ENCODE peak calls at places on chromosomes 16 and 17, in six cellular contexts. One of them, this sample, is unnamed.

GRCh38 chr17:2871720-2872119 is 75.5 kb downstream of the RAP1GAP2 start:
- DNase-seq in right lobe of liver: no peak
- DNase-seq in K562: no peak
- DNase-seq in thoracic aorta: no peak
- DNase-seq in ovary: no peak
- DNase-seq in colonic mucosa: no peak
- DNase-seq in this sample: no peak

GRCh38 chr16:46875243-46875642 is 8.9 kb upstream of the GPT2 start:
- DNase-seq in right lobe of liver: no peak
- DNase-seq in thoracic aorta: no peak
- DNase-seq in ovary: no peak
- DNase-seq in colonic mucosa: no peak
- DNase-seq in K562: no peak
- DNase-seq in this sample: no peak

GRCh38 chr17:37818689-37819088 is 73.8 kb upstream of the HNF1B start:
- DNase-seq in K562: no peak
- DNase-seq in thoracic aorta: no peak
- DNase-seq in ovary: no peak
- DNase-seq in right lobe of liver: peak; percentile 23
- DNase-seq in colonic mucosa: peak; percentile 51
- DNase-seq in this sample: no peak

GRCh38 chr16:67562526-67562917 is at the start of gene CTCF:
- DNase-seq in K562: peak; percentile 89
- DNase-seq in ovary: no peak
- DNase-seq in thoracic aorta: no peak
- DNase-seq in right lobe of liver: peak; percentile 92
- DNase-seq in colonic mucosa: peak; percentile 80
- DNase-seq in this sample: peak; percentile 90

GRCh38 chr16:83952940-83953795 is at the start of gene OSGIN1:
- DNase-seq in colonic mucosa: peak; percentile 97
- DNase-seq in ovary: peak; percentile 92
- DNase-seq in K562: peak; percentile 98
- DNase-seq in right lobe of liver: peak; percentile 94
- DNase-seq in thoracic aorta: peak; percentile 92
- DNase-seq in this sample: peak; percentile 77

GRCh38 chr16:68458551-68458950 is 10.2 kb upstream of the SMPD3 start:
- DNase-seq in thoracic aorta: no peak
- DNase-seq in colonic mucosa: no peak
- DNase-seq in K562: no peak
- DNase-seq in right lobe of liver: no peak
- DNase-seq in ovary: no peak
- DNase-seq in this sample: no peak

GRCh38 chr16:85132456-85133289 is 20.4 kb upstream of the CIBAR2 start:
- DNase-seq in ovary: no peak
- DNase-seq in right lobe of liver: no peak
- DNase-seq in K562: no peak
- DNase-seq in thoracic aorta: no peak
- DNase-seq in colonic mucosa: no peak
- DNase-seq in this sample: no peak

GRCh38 chr17:41067281-41067680 is 1.6 kb upstream of the KRTAP2-4 start:
- DNase-seq in K562: no peak
- DNase-seq in colonic mucosa: no peak
- DNase-seq in ovary: no peak
- DNase-seq in thoracic aorta: no peak
- DNase-seq in right lobe of liver: no peak
- DNase-seq in this sample: no peak

GRCh38 chr17:78774956-78775571 is 7.0 kb downstream of the CYTH1 start:
- DNase-seq in ovary: no peak
- DNase-seq in K562: no peak
- DNase-seq in colonic mucosa: no peak
- DNase-seq in thoracic aorta: no peak
- DNase-seq in right lobe of liver: no peak
- DNase-seq in this sample: no peak

GRCh38 chr17:71995570-71995969 is 125.2 kb upstream of the SOX9 start:
- DNase-seq in ovary: no peak
- DNase-seq in thoracic aorta: no peak
- DNase-seq in colonic mucosa: no peak
- DNase-seq in right lobe of liver: no peak
- DNase-seq in K562: no peak
- DNase-seq in this sample: no peak

GRCh38 chr16:69311533-69312388 is 611 bp downstream of the VPS4A start:
- DNase-seq in thoracic aorta: no peak
- DNase-seq in ovary: no peak
- DNase-seq in right lobe of liver: peak; percentile 58
- DNase-seq in K562: peak; percentile 54
- DNase-seq in colonic mucosa: peak; percentile 53
- DNase-seq in this sample: peak; percentile 50

GRCh38 chr17:10844667-10845387 is 6.9 kb upstream of the PIRT start:
- DNase-seq in thoracic aorta: peak; percentile 18
- DNase-seq in ovary: peak; percentile 78
- DNase-seq in right lobe of liver: peak; percentile 76
- DNase-seq in K562: peak; percentile 71
- DNase-seq in colonic mucosa: peak; percentile 90
- DNase-seq in this sample: peak; percentile 61

GRCh38 chr16:17467923-17468540 is 2.7 kb downstream of the XYLT1 start:
- DNase-seq in ovary: peak; percentile 68
- DNase-seq in right lobe of liver: peak; percentile 47
- DNase-seq in colonic mucosa: peak; percentile 85
- DNase-seq in K562: peak; percentile 32
- DNase-seq in thoracic aorta: no peak
- DNase-seq in this sample: peak; percentile 83

GRCh38 chr16:84266451-84266850 is 26.6 kb upstream of the KCNG4 start:
- DNase-seq in K562: peak; percentile 82
- DNase-seq in ovary: no peak
- DNase-seq in right lobe of liver: peak; percentile 46
- DNase-seq in thoracic aorta: no peak
- DNase-seq in colonic mucosa: peak; percentile 53
- DNase-seq in this sample: peak; percentile 88

GRCh38 chr16:84312783-84313382 is 18.2 kb downstream of the WFDC1 start:
- DNase-seq in right lobe of liver: no peak
- DNase-seq in ovary: no peak
- DNase-seq in thoracic aorta: no peak
- DNase-seq in colonic mucosa: peak; percentile 83
- DNase-seq in K562: no peak
- DNase-seq in this sample: no peak

GRCh38 chr17:67608691-67609090 is 109.0 kb upstream of the NOL11 start:
- DNase-seq in ovary: no peak
- DNase-seq in colonic mucosa: no peak
- DNase-seq in K562: no peak
- DNase-seq in right lobe of liver: no peak
- DNase-seq in thoracic aorta: no peak
- DNase-seq in this sample: no peak

GRCh38 chr17:2266045-2266864 is 37.3 kb downstream of the SMG6 start:
- DNase-seq in ovary: no peak
- DNase-seq in thoracic aorta: no peak
- DNase-seq in K562: no peak
- DNase-seq in right lobe of liver: no peak
- DNase-seq in colonic mucosa: peak; percentile 39
- DNase-seq in this sample: no peak

GRCh38 chr17:61475726-61476125 is 23.5 kb downstream of the TBX4 start:
- DNase-seq in right lobe of liver: no peak
- DNase-seq in thoracic aorta: no peak
- DNase-seq in K562: no peak
- DNase-seq in colonic mucosa: no peak
- DNase-seq in ovary: no peak
- DNase-seq in this sample: no peak

GRCh38 chr16:75011634-75012307 is 12.9 kb downstream of the ZNRF1 start:
- DNase-seq in right lobe of liver: no peak
- DNase-seq in ovary: no peak
- DNase-seq in thoracic aorta: peak; percentile 33
- DNase-seq in colonic mucosa: no peak
- DNase-seq in K562: peak; percentile 63
- DNase-seq in this sample: no peak

GRCh38 chr17:2400474-2400866 is 390 bp downstream of the MNT start:
- DNase-seq in K562: peak; percentile 70
- DNase-seq in colonic mucosa: peak; percentile 70
- DNase-seq in right lobe of liver: peak; percentile 75
- DNase-seq in thoracic aorta: no peak
- DNase-seq in ovary: peak; percentile 76
- DNase-seq in this sample: peak; percentile 44

GRCh38 chr17:50532452-50533024 is at the start of gene EPN3:
- DNase-seq in thoracic aorta: no peak
- DNase-seq in ovary: no peak
- DNase-seq in right lobe of liver: no peak
- DNase-seq in K562: no peak
- DNase-seq in colonic mucosa: peak; percentile 87
- DNase-seq in this sample: no peak

GRCh38 chr17:73481672-73482071 is 162.6 kb downstream of the SDK2 start:
- DNase-seq in right lobe of liver: no peak
- DNase-seq in colonic mucosa: no peak
- DNase-seq in thoracic aorta: no peak
- DNase-seq in ovary: no peak
- DNase-seq in K562: no peak
- DNase-seq in this sample: no peak
- H3K4me1 ChIP-seq in right lobe of liver: no peaks in the 10 kb centered on the region
- H3K4me1 ChIP-seq in colonic mucosa: no peaks in the 10 kb centered on the region
- H3K4me1 ChIP-seq in thoracic aorta: peaks cover 1% of the 10 kb centered on the region
- H3K4me1 ChIP-seq in ovary: peaks cover 1% of the 10 kb centered on the region
- H3K4me1 ChIP-seq in K562: no peaks in the 10 kb centered on the region
- H3K4me1 ChIP-seq in this sample: peaks cover 10% of the 10 kb centered on the region

GRCh38 chr17:17902877-17903276 is 66.1 kb upstream of the SREBF1 start:
- DNase-seq in right lobe of liver: no peak
- DNase-seq in colonic mucosa: no peak
- DNase-seq in K562: no peak
- DNase-seq in thoracic aorta: no peak
- DNase-seq in ovary: no peak
- DNase-seq in this sample: no peak

GRCh38 chr17:17900615-17901520 is 64.1 kb upstream of the SREBF1 start:
- DNase-seq in right lobe of liver: peak; percentile 86
- DNase-seq in K562: no peak
- DNase-seq in colonic mucosa: peak; percentile 80
- DNase-seq in ovary: peak; percentile 85
- DNase-seq in thoracic aorta: peak; percentile 47
- DNase-seq in this sample: peak; percentile 60

GRCh38 chr17:17905036-17905320 is 67.2 kb downstream of the TOM1L2 start:
- DNase-seq in K562: no peak
- DNase-seq in colonic mucosa: no peak
- DNase-seq in thoracic aorta: no peak
- DNase-seq in right lobe of liver: no peak
- DNase-seq in ovary: no peak
- DNase-seq in this sample: no peak

GRCh38 chr17:17904171-17905035 is 67.6 kb upstream of the SREBF1 start:
- DNase-seq in K562: no peak
- DNase-seq in right lobe of liver: no peak
- DNase-seq in thoracic aorta: no peak
- DNase-seq in colonic mucosa: no peak
- DNase-seq in ovary: no peak
- DNase-seq in this sample: no peak

DNA sequence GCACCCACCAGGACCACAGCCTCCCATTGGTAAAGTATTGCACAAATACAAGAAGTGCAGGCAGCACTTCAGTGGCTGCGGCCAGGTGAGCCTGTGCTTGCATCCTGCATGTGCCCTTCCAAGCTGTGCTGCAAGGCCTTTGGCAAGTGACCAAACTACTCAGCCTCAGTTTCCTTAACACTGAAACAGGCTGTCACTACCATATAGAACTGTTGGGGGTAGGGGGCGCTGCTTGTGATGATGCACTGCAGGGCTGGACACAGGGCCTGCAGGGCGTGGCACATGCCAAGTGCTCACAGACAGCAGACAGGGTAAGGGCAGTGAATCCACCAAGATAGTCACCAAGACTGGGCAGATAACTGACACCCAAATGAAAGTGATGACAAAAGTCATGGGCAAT is 65.6 kb upstream of the SREBF1 start:
- DNase-seq in right lobe of liver: no peak
- DNase-seq in K562: no peak
- DNase-seq in thoracic aorta: no peak
- DNase-seq in ovary: no peak
- DNase-seq in colonic mucosa: no peak
- DNase-seq in this sample: no peak
- TF ChIP-seq CTCF in right lobe of liver: no peak
- TF ChIP-seq CTCF in K562: no peak
- TF ChIP-seq CTCF in thoracic aorta: no peak
- TF ChIP-seq CTCF in ovary: no peak
- TF ChIP-seq CTCF in colonic mucosa: no peak
- TF ChIP-seq CTCF in this sample: no peak

DNA sequence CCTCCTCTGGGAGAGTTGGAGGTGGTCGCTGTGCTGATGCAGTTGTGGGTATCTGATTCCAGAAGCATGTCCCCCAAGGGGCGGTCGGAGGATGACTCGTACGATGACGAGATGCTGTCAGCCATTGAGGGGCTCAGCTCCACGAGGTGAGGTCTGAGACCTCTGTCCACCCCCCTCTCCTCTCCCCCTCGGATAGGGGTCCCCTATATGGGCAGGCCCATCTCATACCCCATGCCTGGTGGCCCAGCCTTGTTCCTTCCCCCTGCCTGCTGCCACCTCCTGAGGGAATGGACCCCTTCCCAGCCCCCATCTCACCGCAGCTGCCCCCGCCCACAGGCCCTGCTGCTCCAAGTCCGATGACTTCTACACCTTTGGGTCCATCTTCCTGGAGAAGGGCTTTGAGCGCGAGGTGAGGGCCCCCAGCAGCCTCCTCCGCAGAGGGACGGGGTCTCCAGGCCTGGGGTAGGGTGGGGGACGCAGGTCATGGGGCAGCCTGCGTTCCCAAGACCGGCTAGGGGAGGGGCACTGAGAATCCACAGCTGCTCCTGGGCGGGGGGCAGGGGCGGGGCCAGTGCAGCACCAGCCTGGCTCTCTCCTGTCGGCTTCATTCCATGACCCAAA is 39.2 kb downstream of the ADCY7 start:
- DNase-seq in K562: no peak
- DNase-seq in thoracic aorta: no peak
- DNase-seq in colonic mucosa: no peak
- DNase-seq in ovary: peak; percentile 18
- DNase-seq in right lobe of liver: no peak
- DNase-seq in this sample: no peak
- H3K4me1 ChIP-seq in K562: peaks cover 46% of the 10 kb centered on the region
- H3K4me1 ChIP-seq in thoracic aorta: peaks cover 5% of the 10 kb centered on the region
- H3K4me1 ChIP-seq in colonic mucosa: peaks cover 7% of the 10 kb centered on the region
- H3K4me1 ChIP-seq in ovary: peaks cover 29% of the 10 kb centered on the region
- H3K4me1 ChIP-seq in right lobe of liver: no peaks in the 10 kb centered on the region
- H3K4me1 ChIP-seq in this sample: peaks cover 10% of the 10 kb centered on the region

GRCh38 chr16:5432166-5432565 is 334.6 kb upstream of the EEF2KMT start:
- DNase-seq in ovary: no peak
- DNase-seq in right lobe of liver: no peak
- DNase-seq in thoracic aorta: no peak
- DNase-seq in K562: no peak
- DNase-seq in colonic mucosa: no peak
- DNase-seq in this sample: no peak

GRCh38 chr16:5427571-5427970 is 330.0 kb upstream of the EEF2KMT start:
- DNase-seq in colonic mucosa: no peak
- DNase-seq in right lobe of liver: no peak
- DNase-seq in K562: no peak
- DNase-seq in thoracic aorta: no peak
- DNase-seq in ovary: no peak
- DNase-seq in this sample: no peak

GRCh38 chr16:5430598-5430997 is 333.0 kb upstream of the EEF2KMT start:
- DNase-seq in right lobe of liver: no peak
- DNase-seq in ovary: no peak
- DNase-seq in K562: no peak
- DNase-seq in thoracic aorta: no peak
- DNase-seq in colonic mucosa: no peak
- DNase-seq in this sample: no peak

DNA sequence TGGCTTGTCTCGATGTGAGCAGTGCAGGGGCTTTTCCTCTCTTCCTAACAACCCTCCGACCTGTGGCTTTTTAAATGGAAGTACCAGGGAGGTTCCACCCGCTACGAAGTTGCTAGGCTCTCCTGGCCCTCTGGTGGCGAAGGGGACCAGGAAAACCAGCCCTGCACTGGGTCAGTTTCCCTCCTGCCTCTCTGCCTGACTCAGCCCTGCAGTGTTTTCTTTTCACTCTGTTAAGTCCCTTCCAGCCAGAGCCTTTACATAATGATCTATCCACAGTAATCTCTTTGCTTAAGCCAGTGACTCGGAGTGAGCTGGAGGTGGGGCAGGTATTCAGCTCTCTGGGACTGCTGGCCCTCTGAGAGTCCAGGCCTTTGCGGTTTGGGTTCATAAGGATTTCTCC is 331.3 kb upstream of the EEF2KMT start:
- DNase-seq in right lobe of liver: no peak
- DNase-seq in thoracic aorta: no peak
- DNase-seq in ovary: no peak
- DNase-seq in colonic mucosa: peak; percentile 26
- DNase-seq in K562: no peak
- DNase-seq in this sample: peak; percentile 21
- TF ChIP-seq CTCF in right lobe of liver: no peak
- TF ChIP-seq CTCF in thoracic aorta: no peak
- TF ChIP-seq CTCF in ovary: no peak
- TF ChIP-seq CTCF in colonic mucosa: no peak
- TF ChIP-seq CTCF in K562: no peak
- TF ChIP-seq CTCF in this sample: peak; percentile 29